ENCODE peak calls at places on chromosomes 13 and 19, in nine cellular contexts. Y, C, B, L, D, V, E, N and X are unnamed samples.

GRCh38 chr19:35704218-35704617 is at the start of gene ZBTB32:
- DNase-seq in C (no peak), N (no peak), V (no peak), B (no peak), L (no peak), D (no peak), E (peak; percentile 49), Y (no peak), X (peak; percentile 43)

GRCh38 chr19:46466536-46467199 is 4.7 kb downstream of the PNMA8A start:
- DNase-seq in Y (no peak), L (no peak), D (peak; percentile 40), B (no peak), N (no peak), V (no peak), E (peak; percentile 87), C (no peak), X (no peak)

GRCh38 chr13:112079696-112080095 is 12.7 kb downstream of the SOX1 start:
- DNase-seq in L (no peak), V (no peak), C (no peak), Y (no peak), D (no peak), N (no peak), B (no peak), E (peak; percentile 1), X (no peak)

GRCh38 chr13:69580255-69580654 is 527.4 kb upstream of the ATXN8OS start:
- DNase-seq in B (no peak), V (no peak), C (no peak), L (no peak), D (no peak), Y (no peak), E (peak; percentile 59), N (no peak), X (no peak)

GRCh38 chr19:16121141-16121540 is 9.5 kb downstream of the RAB8A start:
- DNase-seq in Y (no peak), D (no peak), B (no peak), V (no peak), L (no peak), N (no peak), C (no peak), E (no peak), X (no peak)

GRCh38 chr13:80497007-80497406 is 156.1 kb upstream of the SPRY2 start:
- DNase-seq in D (no peak), L (no peak), Y (no peak), N (no peak), B (no peak), V (no peak), C (no peak), E (no peak), X (peak; percentile 11)

GRCh38 chr13:65540064-65540635 is 1690.0 kb downstream of the PCDH9 start:
- DNase-seq in L (no peak), E (no peak), N (no peak), C (no peak), V (no peak), D (no peak), B (no peak), Y (no peak), X (no peak)

GRCh38 chr13:109729031-109729870 is 57.1 kb downstream of the IRS2 start:
- DNase-seq in Y (no peak), N (no peak), B (no peak), L (no peak), C (no peak), E (peak; percentile 8), V (no peak), D (no peak), X (peak; percentile 53)

GRCh38 chr13:86758116-86758515 is 913.1 kb upstream of the SLITRK5 start:
- DNase-seq in E (no peak), C (no peak), D (no peak), B (no peak), L (no peak), N (no peak), V (no peak), Y (no peak), X (no peak)

GRCh38 chr13:113804017-113804702 is 45.1 kb downstream of the TMEM255B start:
- DNase-seq in N (no peak), C (no peak), V (no peak), D (no peak), L (no peak), E (no peak), B (no peak), Y (peak; percentile 76), X (no peak)

GRCh38 chr19:1172353-1173159 is 1.5 kb downstream of the SBNO2 start:
- DNase-seq in E (no peak), C (no peak), B (no peak), D (no peak), Y (peak; percentile 93), V (no peak), L (no peak), N (no peak), X (peak; percentile 64)

GRCh38 chr13:79225487-79226232 is 180.4 kb downstream of the RBM26 start:
- DNase-seq in Y (no peak), B (no peak), C (no peak), D (no peak), N (no peak), L (no peak), V (no peak), E (peak; percentile 91), X (no peak)

GRCh38 chr13:66402071-66402470 is 828.1 kb downstream of the PCDH9 start:
- DNase-seq in Y (no peak), V (no peak), B (no peak), E (no peak), N (no peak), D (no peak), C (no peak), L (no peak), X (no peak)

GRCh38 chr19:10887616-10888367 is 16.4 kb downstream of the CARM1 start:
- DNase-seq in C (no peak), D (no peak), Y (no peak), B (no peak), E (peak; percentile 33), V (no peak), L (no peak), N (no peak), X (no peak)

GRCh38 chr13:98445340-98446233 is 131.3 kb downstream of the STK24 start:
- DNase-seq in D (peak; percentile 66), C (peak; percentile 69), L (peak; percentile 48), V (no peak), E (peak; percentile 53), Y (peak; percentile 96), B (peak; percentile 73), N (peak; percentile 68), X (peak; percentile 92)

GRCh38 chr13:79973533-79973963 is 367.4 kb downstream of the SPRY2 start:
- DNase-seq in B (no peak), Y (no peak), D (no peak), N (no peak), L (no peak), V (no peak), E (no peak), C (no peak), X (peak; percentile 2)